ENCODE peak calls at places on chromosomes 2 and 18, in ten cellular contexts. J is neural progenitor cell, Z is mesendoderm, U is PC-3, B is IMR-90, G is MM.1S, X is fibroblast of lung, Q is Karpas-422, M is GM23248, I is HepG2. N is an unnamed sample.
A peak's percentile ranks its signal among the peaks of the same experiment; 100 is the strongest.

GRCh38 chr2:96146881-96147592 is 1.8 kb upstream of the DUSP2 start:
- DNase-seq in X (no peak), U (no peak), Z (peak; percentile 46), J (no peak), B (no peak), Q (no peak), M (peak; percentile 45), I (no peak), G (no peak), N (no peak)

GRCh38 chr2:30503007-30503691 is 56.1 kb downstream of the LCLAT1 start:
- DNase-seq in Z (peak; percentile 48), U (no peak), B (no peak), G (no peak), I (no peak), X (peak; percentile 40), Q (peak; percentile 49), J (no peak), M (peak; percentile 30), N (no peak)

GRCh38 chr2:20065885-20066602 is 14.6 kb upstream of the LAPTM4A start:
- DNase-seq in U (peak; percentile 96), M (peak; percentile 68), Q (no peak), I (peak; percentile 95), B (peak; percentile 60), J (no peak), Z (no peak), X (peak; percentile 86), G (peak; percentile 57), N (peak; percentile 76)

GRCh38 chr2:109609352-109610024 is 4.3 kb downstream of the SEPTIN10 start:
- DNase-seq in Z (peak; percentile 74), I (no peak), Q (no peak), G (peak; percentile 40), J (no peak), U (peak; percentile 50), X (no peak), M (peak; percentile 72), B (peak; percentile 69), N (no peak)

GRCh38 chr2:86234573-86235131 is 35.4 kb downstream of the MRPL35 start:
- DNase-seq in B (no peak), Z (no peak), G (no peak), X (no peak), I (no peak), Q (no peak), M (no peak), J (no peak), U (no peak), N (no peak)

GRCh38 chr18:32183503-32183902 is 6.3 kb upstream of the MEP1B start:
- DNase-seq in M (no peak), X (no peak), G (no peak), I (no peak), J (no peak), U (no peak), B (no peak), Z (no peak), Q (no peak), N (no peak)

GRCh38 chr2:60899230-60899891 is 18.0 kb downstream of the REL start:
- DNase-seq in U (no peak), M (no peak), Z (no peak), J (no peak), Q (no peak), G (no peak), I (no peak), B (no peak), X (no peak), N (no peak)

GRCh38 chr2:236136483-236136882 is 31.7 kb downstream of the GBX2 start:
- DNase-seq in J (no peak), I (no peak), Z (no peak), U (no peak), M (no peak), X (no peak), B (no peak), G (no peak), Q (no peak), N (no peak)

GRCh38 chr2:40803900-40804299 is 352.0 kb upstream of the SLC8A1 start:
- DNase-seq in Q (no peak), M (no peak), U (no peak), I (no peak), Z (no peak), G (no peak), B (no peak), J (no peak), X (no peak), N (no peak)

GRCh38 chr2:121335294-121336290 is 50.6 kb upstream of the TFCP2L1 start:
- DNase-seq in B (no peak), X (no peak), G (no peak), U (no peak), Q (no peak), J (no peak), M (no peak), I (no peak), Z (peak; percentile 29), N (no peak)

GRCh38 chr2:37156071-37156856 is 516 bp downstream of the EIF2AK2 start:
- DNase-seq in M (peak; percentile 84), U (peak; percentile 60), B (peak; percentile 42), G (peak; percentile 15), I (peak; percentile 42), J (peak; percentile 7), Z (peak; percentile 62), Q (peak; percentile 71), X (peak; percentile 70), N (peak; percentile 55)

GRCh38 chr2:108239786-108240185 is at the start of gene SULT1C3:
- DNase-seq in X (no peak), B (no peak), J (no peak), I (no peak), G (no peak), U (no peak), Q (no peak), M (no peak), Z (no peak), N (peak; percentile 90)

GRCh38 chr2:157055660-157056199 is 201.8 kb upstream of the GALNT5 start:
- DNase-seq in J (no peak), U (peak; percentile 58), Q (no peak), M (peak; percentile 54), X (peak; percentile 80), I (peak; percentile 27), Z (no peak), G (peak; percentile 40), B (peak; percentile 53), N (no peak)
- H3K9ac ChIP-seq in J (no peak overlapping the region), U (no peak overlapping the region), Q (no peak overlapping the region), M (peak overlapping the region; percentile 49), X (no peak overlapping the region), I (no peak overlapping the region), Z (no peak overlapping the region), G (no peak overlapping the region), B (no peak overlapping the region), N (no peak overlapping the region)

GRCh38 chr2:174331731-174332606 is 2.8 kb upstream of the SP9 start:
- DNase-seq in U (peak; percentile 23), M (no peak), J (peak; percentile 80), I (no peak), Q (no peak), Z (no peak), B (no peak), X (no peak), G (no peak), N (no peak)

GRCh38 chr2:174330945-174331619 is 3.7 kb upstream of the SP9 start:
- DNase-seq in M (no peak), Q (no peak), Z (peak; percentile 31), G (no peak), I (no peak), J (peak; percentile 55), B (no peak), U (no peak), X (no peak), N (no peak)

GRCh38 chr2:174333017-174333501 is 1.7 kb upstream of the SP9 start:
- DNase-seq in X (no peak), B (no peak), J (peak; percentile 20), M (no peak), I (no peak), G (no peak), Z (no peak), U (no peak), Q (no peak), N (no peak)

GRCh38 chr2:174333502-174334277 is 1.1 kb upstream of the SP9 start:
- DNase-seq in J (peak; percentile 54), X (no peak), I (no peak), U (no peak), Z (peak; percentile 51), M (no peak), G (no peak), B (no peak), Q (no peak), N (no peak)

GRCh38 chr2:174332607-174333001 is 2.1 kb upstream of the SP9 start:
- DNase-seq in Z (peak; percentile 85), G (no peak), Q (no peak), I (no peak), M (no peak), J (peak; percentile 80), U (peak; percentile 46), X (no peak), B (no peak), N (no peak)
- H3K4me3 ChIP-seq in Z (no peak overlapping the region), G (no peak overlapping the region), Q (peak overlapping the region; percentile 66), I (peak overlapping the region; percentile 15), M (no peak overlapping the region), J (peak overlapping the region; percentile 37), U (peak overlapping the region; percentile 74), X (no peak overlapping the region), B (no peak overlapping the region), N (no peak overlapping the region)

DNA sequence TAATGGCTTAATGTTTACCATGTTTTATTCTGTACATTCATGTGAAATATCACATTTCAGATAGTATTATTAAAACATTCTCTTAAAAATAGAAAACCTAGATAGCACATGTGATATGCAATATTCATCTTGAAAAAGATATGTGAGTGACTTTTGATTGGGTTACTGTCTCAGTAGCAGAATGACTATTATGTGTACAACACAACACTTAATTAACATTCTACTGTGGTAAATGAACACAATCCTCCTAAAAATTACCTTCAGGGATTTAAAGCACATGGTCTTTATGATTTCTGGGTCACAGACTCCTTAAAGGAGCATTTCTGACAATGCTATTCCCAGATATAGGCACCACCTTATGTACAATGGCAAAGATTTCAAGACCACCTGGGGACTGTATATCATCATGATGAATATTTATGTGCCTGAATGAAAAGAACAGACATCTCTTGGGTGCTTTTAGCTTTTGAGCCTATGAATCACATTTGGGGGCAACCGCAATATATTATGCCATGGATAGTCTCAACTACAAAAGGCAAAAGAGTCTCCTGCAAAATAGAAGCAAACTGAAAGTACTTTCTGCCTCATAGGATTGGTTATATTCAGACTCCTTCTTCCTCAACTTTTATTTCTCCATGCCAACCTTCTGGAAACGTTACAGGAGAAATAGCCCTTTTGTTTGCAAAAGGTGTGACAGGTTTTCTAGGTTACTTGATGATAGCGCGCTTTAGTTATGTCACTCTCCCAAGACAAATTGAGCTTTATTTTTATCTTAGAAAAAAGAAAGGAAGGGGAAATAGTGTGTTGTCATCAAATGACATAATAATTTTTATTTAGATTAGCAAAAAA is 259.0 kb downstream of the CALCRL start:
- DNase-seq in M (no peak), J (no peak), Z (no peak), G (no peak), U (no peak), B (no peak), I (no peak), Q (no peak), X (no peak), N (no peak)
- H3K9ac ChIP-seq in M (no peak overlapping the region), J (no peak overlapping the region), Z (no peak overlapping the region), G (no peak overlapping the region), U (no peak overlapping the region), B (no peak overlapping the region), I (no peak overlapping the region), Q (no peak overlapping the region), X (no peak overlapping the region), N (no peak overlapping the region)

DNA sequence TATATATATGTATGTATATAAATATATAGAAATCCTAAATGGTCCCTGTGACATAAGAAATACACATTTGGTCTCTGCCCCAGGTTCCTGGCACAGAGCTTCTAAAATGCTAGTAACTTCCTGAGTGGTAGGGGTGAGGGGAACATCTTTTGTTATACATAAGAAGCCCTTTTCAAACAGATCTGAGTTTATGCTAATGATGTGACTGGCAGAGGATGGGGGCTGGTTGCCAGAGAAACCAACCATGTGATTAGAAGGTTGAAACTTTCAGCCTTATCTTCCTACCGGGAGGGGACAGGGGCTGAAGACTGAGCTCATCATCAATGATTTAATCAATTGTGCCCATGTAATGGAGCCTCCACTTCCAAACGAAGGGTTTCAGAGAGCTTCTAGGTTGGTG is 16.3 kb downstream of the MFSD2B start:
- DNase-seq in Z (peak; percentile 40), B (no peak), M (no peak), U (no peak), X (no peak), I (no peak), Q (no peak), G (no peak), J (no peak), N (no peak)
- H3K4me3 ChIP-seq in Z (no peak overlapping the region), B (no peak overlapping the region), M (no peak overlapping the region), U (no peak overlapping the region), X (no peak overlapping the region), I (no peak overlapping the region), Q (no peak overlapping the region), G (no peak overlapping the region), J (no peak overlapping the region), N (no peak overlapping the region)

N was measured in colonic mucosa.